ENCODE peak calls at places on chromosome 12, in eight cellular contexts. L is fibroblast of mammary gland, W is astrocyte of the cerebellum, Q is AG04450, X is dorsolateral prefrontal cortex, U is SK-N-SH, B is HL-60, T is foreskin fibroblast. E is an unnamed sample.

GRCh38 chr12:105223358-105223840 is 12.6 kb downstream of the APPL2 start:
- DNase-seq in Q (no peak), T (no peak), B (no peak), W (no peak), X (no peak), U (no peak), L (peak; percentile 47), E (no peak)

GRCh38 chr12:57096099-57096572 is 7.2 kb downstream of the NAB2 start:
- DNase-seq in W (no peak), L (peak; percentile 25), U (peak; percentile 10), B (no peak), Q (no peak), T (no peak), X (no peak), E (peak; percentile 31)

GRCh38 chr12:124361074-124361965 is 66.4 kb downstream of the RFLNA start:
- DNase-seq in L (no peak), T (no peak), Q (no peak), U (no peak), B (no peak), W (no peak), X (no peak), E (no peak)

GRCh38 chr12:116236148-116236731 is 41.3 kb downstream of the MED13L start:
- DNase-seq in X (no peak), Q (no peak), B (no peak), U (peak; percentile 48), T (peak; percentile 42), W (peak; percentile 44), L (peak; percentile 70), E (peak; percentile 81)

GRCh38 chr12:131971226-131971625 is 21.5 kb downstream of the EP400 start:
- DNase-seq in X (no peak), W (no peak), B (no peak), L (no peak), Q (no peak), T (no peak), U (no peak), E (no peak)

GRCh38 chr12:109385339-109386078 is 37.8 kb downstream of the MYO1H start:
- DNase-seq in B (no peak), W (peak; percentile 26), T (peak; percentile 46), Q (peak; percentile 3), U (peak; percentile 51), X (no peak), L (peak; percentile 63), E (peak; percentile 68)

GRCh38 chr12:3698218-3698974 is 54.5 kb downstream of the CRACR2A start:
- DNase-seq in B (no peak), U (peak; percentile 48), X (no peak), T (peak; percentile 94), L (peak; percentile 97), W (peak; percentile 73), Q (peak; percentile 82), E (peak; percentile 96)

GRCh38 chr12:95073698-95074520 is 491 bp upstream of the NR2C1 start:
- DNase-seq in X (peak; percentile 41), W (no peak), U (no peak), T (no peak), L (no peak), B (no peak), Q (no peak), E (no peak)

GRCh38 chr12:12990700-12991468 is 9.2 kb downstream of the HEBP1 start:
- DNase-seq in T (no peak), L (no peak), W (no peak), Q (no peak), X (no peak), B (no peak), U (no peak), E (peak; percentile 44)

GRCh38 chr12:75560167-75560566 is 48.8 kb upstream of the KRR1 start:
- DNase-seq in X (no peak), T (no peak), B (no peak), W (peak; percentile 53), L (peak; percentile 73), U (peak; percentile 7), Q (no peak), E (peak; percentile 80)

GRCh38 chr12:40105515-40106201 is at the start of gene SLC2A13:
- DNase-seq in U (peak; percentile 97), X (peak; percentile 91), B (peak; percentile 39), L (peak; percentile 53), Q (peak; percentile 18), T (peak; percentile 69), W (peak; percentile 18), E (peak; percentile 76)
- TF ChIP-seq CTCF in U (no peak), X (peak; percentile 12), B (no peak), L (no peak), Q (no peak), T (no peak), W (no peak), E (no peak)

DNA sequence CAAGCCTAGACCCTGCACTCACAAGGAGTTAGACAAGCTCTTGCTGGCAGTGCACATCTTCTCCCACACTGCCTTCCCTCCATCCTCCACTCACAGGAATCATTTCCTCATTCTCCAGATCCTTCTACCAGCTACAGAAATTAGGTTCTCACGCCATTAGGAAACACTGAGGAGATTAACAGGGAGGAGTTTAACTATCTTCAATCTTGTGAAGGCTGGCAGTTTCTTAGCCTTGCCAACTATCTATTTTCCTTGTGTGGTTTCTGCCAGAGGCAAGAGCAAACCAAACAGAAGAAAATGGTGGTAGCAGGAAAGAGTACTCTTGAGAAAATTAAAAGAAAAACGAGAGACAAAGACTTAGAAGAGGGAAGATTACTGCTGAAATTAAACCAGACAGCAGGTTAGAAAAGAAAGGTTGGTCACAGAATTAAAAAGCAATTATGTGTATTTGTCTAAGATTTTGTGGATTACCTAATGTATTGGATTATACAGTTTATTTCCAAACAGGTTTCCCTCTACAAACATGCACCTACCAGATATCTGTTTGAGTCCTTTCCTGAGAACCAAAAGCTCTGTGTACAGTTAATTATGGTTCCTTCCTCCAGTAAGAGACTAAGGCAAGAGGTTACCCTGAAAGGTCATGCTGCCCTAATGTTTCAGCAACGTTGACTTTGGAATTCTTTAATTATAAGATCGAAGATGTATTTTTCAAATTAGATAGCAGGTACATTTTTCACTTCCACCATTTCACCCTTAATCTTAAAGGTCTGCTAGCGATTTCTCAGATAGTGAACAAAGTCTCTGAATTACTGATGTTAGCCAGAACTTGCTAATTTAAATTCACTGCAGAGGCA is 5.0 kb downstream of the RERG start:
- DNase-seq in U (no peak), Q (no peak), X (no peak), W (no peak), T (no peak), L (no peak), B (no peak), E (no peak)
- H3K4me3 ChIP-seq in U (no peak overlapping the region), Q (no peak overlapping the region), X (no peak overlapping the region), W (no peak overlapping the region), T (no peak overlapping the region), L (no peak overlapping the region), B (no peak overlapping the region), E (no peak overlapping the region)

DNA sequence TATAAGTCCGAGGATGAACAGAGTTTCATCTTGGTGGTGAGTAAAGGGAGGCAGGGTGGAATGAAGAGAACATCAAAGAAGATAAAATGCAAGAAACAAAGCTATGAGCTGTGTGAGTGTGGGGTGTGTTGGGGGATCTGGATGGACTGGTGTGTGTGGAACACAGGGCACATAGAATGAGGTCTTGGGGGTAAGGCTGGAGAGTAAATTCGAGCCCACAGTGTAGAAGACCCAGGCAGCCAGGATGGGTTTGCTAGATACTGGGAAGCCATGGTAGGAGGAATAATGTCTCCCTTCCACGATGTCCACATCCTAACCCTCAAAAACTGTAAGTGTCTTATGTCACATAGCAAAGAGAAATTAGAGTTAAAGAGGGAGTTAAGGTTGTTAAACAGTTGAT is 6.8 kb downstream of the KCNMB4 start:
- DNase-seq in Q (no peak), B (no peak), U (no peak), W (no peak), X (no peak), T (no peak), L (no peak), E (no peak)
- TF ChIP-seq CTCF in Q (no peak), B (no peak), U (no peak), W (no peak), X (no peak), T (no peak), L (no peak), E (no peak)

DNA sequence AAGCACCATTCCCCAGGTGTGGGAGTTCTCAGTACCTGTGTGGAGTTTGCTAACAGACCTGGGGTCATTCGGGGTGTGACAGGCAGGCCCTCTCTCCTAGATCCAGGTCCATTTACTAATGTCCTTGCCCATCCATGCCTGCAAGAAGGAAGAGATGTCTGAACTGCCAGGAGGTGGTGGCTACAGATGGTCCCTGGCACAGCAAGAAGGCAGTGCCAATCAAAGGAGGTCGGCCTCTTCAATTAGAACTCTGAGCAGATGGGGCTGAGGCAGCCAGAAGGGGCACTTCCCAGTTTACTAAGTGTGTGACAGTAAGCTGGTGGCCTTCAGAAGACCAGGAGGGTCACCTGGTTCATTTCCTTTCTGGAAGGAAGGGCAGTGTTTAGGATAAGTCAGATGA is 202.5 kb downstream of the CACNA1C start:
- DNase-seq in L (no peak), B (no peak), Q (no peak), T (no peak), X (no peak), W (no peak), U (no peak), E (no peak)
- H3K4me3 ChIP-seq in L (no peak overlapping the region), B (no peak overlapping the region), Q (no peak overlapping the region), T (no peak overlapping the region), X (no peak overlapping the region), W (no peak overlapping the region), U (no peak overlapping the region), E (no peak overlapping the region)

DNA sequence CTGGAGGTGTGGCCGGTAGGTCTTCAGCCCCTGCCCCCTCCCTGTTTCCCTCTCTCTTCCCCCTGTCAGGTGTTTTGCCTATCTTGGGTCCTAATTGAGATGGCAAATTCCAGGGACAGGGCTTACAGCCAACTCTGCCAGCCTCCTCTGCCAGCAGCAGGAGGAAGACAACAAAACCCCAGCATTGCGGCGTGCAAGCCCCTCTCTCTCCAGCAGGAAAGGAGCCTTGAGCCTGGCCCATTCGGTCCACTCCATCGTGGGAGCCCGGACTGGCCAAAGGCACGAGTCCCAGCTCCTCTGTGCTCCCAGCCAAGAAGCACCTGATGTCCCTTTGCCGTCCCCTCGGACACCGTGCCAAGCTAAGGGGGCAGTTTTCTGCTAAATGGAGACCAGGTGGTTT is 56.9 kb upstream of the LHX5 start:
- DNase-seq in T (no peak), Q (no peak), B (no peak), W (no peak), U (no peak), L (no peak), X (no peak), E (no peak)
- TF ChIP-seq CTCF in T (no peak), Q (no peak), B (no peak), W (no peak), U (no peak), L (no peak), X (no peak), E (no peak)